ENCODE peak calls at places on chromosomes 7 and 10, in eight cellular contexts. J is left lung, C is breast epithelium, B is SJSA1, M is upper lobe of right lung, Z is body of pancreas, A is cardiac fibroblast, S is heart left ventricle. T is an unnamed sample.

GRCh38 chr10:113550365-113550764 is 2.5 kb upstream of the HABP2 start:
- DNase-seq in B (no peak), A (peak), S (no peak), J (no peak), C (no peak), M (no peak), Z (no peak), T (no peak)

GRCh38 chr10:133295426-133296320 is 13.0 kb downstream of the TUBGCP2 start:
- DNase-seq in A (no peak), B (no peak), Z (no peak), S (no peak), J (peak), M (no peak), C (no peak), T (no peak)

GRCh38 chr10:112678581-112678980 is 231.6 kb downstream of the VTI1A start:
- DNase-seq in A (no peak), C (no peak), B (no peak), S (no peak), Z (no peak), J (no peak), M (no peak), T (no peak)

GRCh38 chr7:30723776-30724175 is 28.2 kb upstream of the INMT start:
- DNase-seq in J (no peak), C (no peak), B (no peak), M (peak), Z (no peak), S (no peak), A (no peak), T (peak)

GRCh38 chr7:133645870-133646492 is 393.1 kb downstream of the EXOC4 start:
- DNase-seq in A (peak), M (no peak), C (no peak), Z (no peak), B (no peak), S (no peak), J (no peak), T (no peak)

GRCh38 chr7:1249731-1250130 is 17.1 kb downstream of the UNCX start:
- DNase-seq in B (no peak), S (no peak), C (no peak), Z (no peak), A (no peak), M (no peak), J (peak), T (no peak)

GRCh38 chr10:71250405-71250804 is 38.0 kb downstream of the UNC5B start:
- DNase-seq in Z (no peak), A (no peak), S (no peak), C (no peak), J (no peak), B (no peak), M (no peak), T (no peak)

GRCh38 chr7:155322530-155322929 is 24.9 kb downstream of the INSIG1 start:
- DNase-seq in A (peak), J (no peak), M (no peak), S (no peak), C (no peak), B (no peak), Z (no peak), T (no peak)

GRCh38 chr10:75042292-75042974 is 69.0 kb upstream of the SAMD8 start:
- DNase-seq in Z (no peak), J (no peak), M (no peak), C (no peak), A (peak), S (no peak), B (no peak), T (no peak)

GRCh38 chr7:150800576-150801241 is at the start of gene TMEM176A:
- DNase-seq in J (peak), B (no peak), Z (peak), S (peak), C (no peak), A (no peak), M (no peak), T (peak)

GRCh38 chr7:150799741-150800575 is at the start of gene TMEM176B:
- DNase-seq in C (no peak), B (no peak), J (peak), Z (peak), S (peak), M (no peak), A (no peak), T (peak)

GRCh38 chr7:150803161-150803860 is 2.7 kb downstream of the TMEM176A start:
- DNase-seq in C (no peak), B (no peak), S (peak), Z (no peak), M (no peak), A (no peak), J (no peak), T (peak)

GRCh38 chr7:150801946-150802771 is 1.6 kb downstream of the TMEM176A start:
- DNase-seq in B (no peak), Z (no peak), J (no peak), A (no peak), S (no peak), M (no peak), C (no peak), T (peak)

DNA sequence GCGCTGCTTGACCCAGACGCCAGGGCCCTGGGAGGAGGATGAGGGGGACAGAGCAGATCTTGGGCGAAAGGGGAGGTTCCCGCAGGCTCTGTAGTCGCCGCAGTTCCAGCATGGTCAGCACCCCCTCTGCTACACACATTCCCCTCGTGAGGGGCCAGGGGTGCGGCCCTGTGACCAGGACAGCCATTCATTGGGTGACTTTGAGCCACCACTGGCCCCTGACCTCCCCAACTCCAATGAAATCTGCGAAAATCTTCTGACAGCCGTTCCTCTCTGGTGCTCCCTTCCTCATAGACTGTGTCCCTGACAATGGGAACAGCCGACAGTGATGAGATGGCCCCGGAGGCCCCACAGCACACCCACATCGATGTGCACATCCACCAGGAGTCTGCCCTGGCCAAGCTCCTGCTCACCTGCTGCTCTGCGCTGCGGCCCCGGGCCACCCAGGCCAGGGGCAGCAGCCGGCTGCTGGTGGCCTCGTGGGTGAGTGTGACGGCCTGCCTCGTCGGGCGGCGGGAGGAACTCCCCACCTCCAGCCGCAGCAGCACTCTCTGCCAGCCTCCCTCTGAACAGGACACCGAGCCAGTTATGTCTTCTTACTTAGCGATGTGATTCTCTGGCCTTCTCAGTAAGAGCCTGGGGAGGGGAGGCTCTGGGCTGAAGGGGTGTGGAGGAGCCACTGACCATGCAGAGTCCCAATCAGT is 825 bp downstream of the TMEM176A start:
- DNase-seq in C (no peak), J (peak), A (no peak), M (no peak), B (no peak), Z (no peak), S (peak), T (no peak)
- H3K4me3 ChIP-seq in C (peak), J (peak), A (no peak), M (peak), B (no peak), Z (peak), S (peak), T (peak)

DNA sequence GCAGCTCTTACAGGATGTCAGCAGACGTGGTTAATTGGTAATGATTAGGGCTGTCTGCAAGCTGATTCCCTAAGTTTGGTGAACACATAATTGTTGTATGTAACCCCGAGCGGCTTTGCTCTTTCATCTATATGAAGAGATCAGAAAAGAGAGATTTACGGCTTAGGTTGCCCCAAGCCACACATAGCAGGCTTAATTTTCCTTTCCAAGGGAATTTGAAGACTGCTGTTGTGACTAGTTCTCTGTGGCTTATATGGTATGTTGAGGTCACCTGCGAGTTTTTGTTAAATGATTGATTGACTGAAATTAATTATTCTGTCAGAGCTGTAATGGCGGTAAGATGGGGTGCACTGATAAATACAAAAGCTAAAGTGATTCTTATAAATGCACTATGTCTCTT is 759.4 kb downstream of the LRMDA start:
- DNase-seq in Z (no peak), A (no peak), C (no peak), S (no peak), M (no peak), B (no peak), J (no peak), T (peak)
- H3K4me3 ChIP-seq in Z (no peak), A (no peak), C (no peak), S (no peak), M (no peak), B (no peak), J (no peak), T (no peak)

DNA sequence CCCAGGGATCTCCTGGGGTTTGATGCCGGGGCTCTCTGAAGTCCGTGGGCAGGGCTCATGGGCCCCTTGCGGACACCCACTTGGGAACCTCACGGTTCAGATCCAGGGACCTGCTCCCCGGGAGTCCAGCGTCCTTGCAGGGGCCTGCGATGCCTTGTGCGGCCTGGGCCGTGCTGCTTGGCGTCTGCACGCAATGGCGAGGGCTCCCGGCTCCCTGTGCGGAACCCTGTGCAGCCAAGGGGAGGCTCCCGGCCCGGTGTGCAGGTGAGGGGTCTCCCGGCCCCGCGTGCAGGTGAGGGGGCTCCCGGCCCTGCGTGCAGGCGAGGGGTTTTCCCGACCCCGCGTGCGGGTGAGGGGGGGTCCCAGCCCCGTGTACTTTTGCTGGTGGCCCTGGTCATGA is 146.7 kb downstream of the DNAJB6 start:
- DNase-seq in J (peak), C (no peak), Z (no peak), M (no peak), S (no peak), B (no peak), A (no peak), T (no peak)
- H3K4me3 ChIP-seq in J (no peak), C (no peak), Z (no peak), M (no peak), S (no peak), B (no peak), A (no peak), T (no peak)

DNA sequence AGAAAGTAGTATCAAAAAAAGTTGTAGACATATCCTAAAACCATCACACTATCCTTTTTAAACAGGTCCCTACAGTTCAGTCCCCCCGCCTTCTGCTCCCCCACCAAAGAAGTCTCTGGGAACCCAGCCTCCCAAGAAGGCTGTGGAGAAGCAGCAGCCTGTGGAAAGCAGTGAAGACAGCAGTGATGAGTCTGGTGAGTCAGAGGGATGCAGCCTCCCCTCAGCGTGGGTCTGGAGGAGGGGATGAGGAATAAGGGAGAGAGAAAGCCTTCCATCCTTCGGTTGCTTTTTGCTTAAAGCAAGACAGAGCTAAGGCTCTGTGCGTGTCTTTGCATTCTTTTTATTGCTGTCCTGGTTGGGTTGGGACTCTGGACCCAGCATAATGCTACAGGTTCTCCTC is 7.6 kb downstream of the NOLC1 start:
- DNase-seq in Z (no peak), M (no peak), S (no peak), A (no peak), C (no peak), J (no peak), B (no peak), T (no peak)
- H3K4me3 ChIP-seq in Z (no peak), M (no peak), S (no peak), A (no peak), C (no peak), J (no peak), B (no peak), T (no peak)